ENCODE peak calls at places on chromosomes 11 and 22, in ten cellular contexts. One of them, this sample, is unnamed.

GRCh38 chr11:13534358-13534757 is 38.6 kb upstream of the PTH start:
- DNase-seq in CD4-positive, alpha-beta T cell: no peak
- DNase-seq in dorsolateral prefrontal cortex: no peak
- DNase-seq in OCI-LY7: no peak
- DNase-seq in choroid plexus epithelial cell: no peak
- DNase-seq in left ventricle myocardium inferior: no peak
- DNase-seq in foreskin fibroblast: no peak
- DNase-seq in epithelial cell of esophagus: no peak
- DNase-seq in GM23338: no peak
- DNase-seq in CD8-positive, alpha-beta T cell: no peak
- DNase-seq in this sample: no peak

GRCh38 chr11:10664005-10664404 is 29.6 kb downstream of the IRAG1 start:
- DNase-seq in GM23338: no peak
- DNase-seq in CD8-positive, alpha-beta T cell: no peak
- DNase-seq in epithelial cell of esophagus: no peak
- DNase-seq in choroid plexus epithelial cell: peak
- DNase-seq in foreskin fibroblast: no peak
- DNase-seq in CD4-positive, alpha-beta T cell: no peak
- DNase-seq in left ventricle myocardium inferior: peak
- DNase-seq in OCI-LY7: no peak
- DNase-seq in dorsolateral prefrontal cortex: no peak
- DNase-seq in this sample: no peak

GRCh38 chr22:25492162-25492561 is 72.3 kb upstream of the GRK3 start:
- DNase-seq in dorsolateral prefrontal cortex: no peak
- DNase-seq in foreskin fibroblast: no peak
- DNase-seq in CD4-positive, alpha-beta T cell: no peak
- DNase-seq in choroid plexus epithelial cell: no peak
- DNase-seq in left ventricle myocardium inferior: no peak
- DNase-seq in CD8-positive, alpha-beta T cell: no peak
- DNase-seq in epithelial cell of esophagus: no peak
- DNase-seq in OCI-LY7: no peak
- DNase-seq in GM23338: no peak
- DNase-seq in this sample: no peak

GRCh38 chr11:103892603-103893002 is 143.8 kb upstream of the DDI1 start:
- DNase-seq in foreskin fibroblast: peak
- DNase-seq in left ventricle myocardium inferior: no peak
- DNase-seq in GM23338: no peak
- DNase-seq in epithelial cell of esophagus: peak
- DNase-seq in CD8-positive, alpha-beta T cell: no peak
- DNase-seq in choroid plexus epithelial cell: peak
- DNase-seq in dorsolateral prefrontal cortex: peak
- DNase-seq in CD4-positive, alpha-beta T cell: no peak
- DNase-seq in OCI-LY7: no peak
- DNase-seq in this sample: no peak

GRCh38 chr11:10478574-10479550 is 23.8 kb downstream of the AMPD3 start:
- DNase-seq in choroid plexus epithelial cell: no peak
- DNase-seq in CD4-positive, alpha-beta T cell: no peak
- DNase-seq in foreskin fibroblast: no peak
- DNase-seq in CD8-positive, alpha-beta T cell: no peak
- DNase-seq in OCI-LY7: no peak
- DNase-seq in dorsolateral prefrontal cortex: no peak
- DNase-seq in left ventricle myocardium inferior: no peak
- DNase-seq in GM23338: no peak
- DNase-seq in epithelial cell of esophagus: no peak
- DNase-seq in this sample: no peak

GRCh38 chr11:28900427-28900826 is 792.2 kb downstream of the METTL15 start:
- DNase-seq in left ventricle myocardium inferior: no peak
- DNase-seq in CD8-positive, alpha-beta T cell: no peak
- DNase-seq in foreskin fibroblast: no peak
- DNase-seq in dorsolateral prefrontal cortex: no peak
- DNase-seq in choroid plexus epithelial cell: no peak
- DNase-seq in OCI-LY7: no peak
- DNase-seq in CD4-positive, alpha-beta T cell: no peak
- DNase-seq in GM23338: no peak
- DNase-seq in epithelial cell of esophagus: peak
- DNase-seq in this sample: no peak

GRCh38 chr11:30608534-30608933 is 22.4 kb upstream of the MPPED2 start:
- DNase-seq in choroid plexus epithelial cell: no peak
- DNase-seq in epithelial cell of esophagus: no peak
- DNase-seq in foreskin fibroblast: no peak
- DNase-seq in GM23338: peak
- DNase-seq in CD4-positive, alpha-beta T cell: no peak
- DNase-seq in OCI-LY7: no peak
- DNase-seq in dorsolateral prefrontal cortex: no peak
- DNase-seq in left ventricle myocardium inferior: no peak
- DNase-seq in CD8-positive, alpha-beta T cell: no peak
- DNase-seq in this sample: no peak

GRCh38 chr11:122082203-122082602 is 33.8 kb downstream of the BLID start:
- DNase-seq in foreskin fibroblast: peak
- DNase-seq in dorsolateral prefrontal cortex: no peak
- DNase-seq in CD4-positive, alpha-beta T cell: no peak
- DNase-seq in choroid plexus epithelial cell: peak
- DNase-seq in epithelial cell of esophagus: no peak
- DNase-seq in GM23338: no peak
- DNase-seq in CD8-positive, alpha-beta T cell: no peak
- DNase-seq in left ventricle myocardium inferior: no peak
- DNase-seq in OCI-LY7: no peak
- DNase-seq in this sample: no peak

GRCh38 chr22:26671317-26672059 is 14.1 kb downstream of the MIAT start:
- DNase-seq in GM23338: peak
- DNase-seq in epithelial cell of esophagus: peak
- DNase-seq in left ventricle myocardium inferior: no peak
- DNase-seq in foreskin fibroblast: no peak
- DNase-seq in CD4-positive, alpha-beta T cell: peak
- DNase-seq in choroid plexus epithelial cell: no peak
- DNase-seq in OCI-LY7: peak
- DNase-seq in dorsolateral prefrontal cortex: no peak
- DNase-seq in CD8-positive, alpha-beta T cell: peak
- DNase-seq in this sample: peak

GRCh38 chr22:17906978-17907730 is 117.2 kb downstream of the MICAL3 start:
- DNase-seq in CD4-positive, alpha-beta T cell: no peak
- DNase-seq in GM23338: no peak
- DNase-seq in choroid plexus epithelial cell: no peak
- DNase-seq in CD8-positive, alpha-beta T cell: no peak
- DNase-seq in foreskin fibroblast: no peak
- DNase-seq in OCI-LY7: peak
- DNase-seq in epithelial cell of esophagus: no peak
- DNase-seq in left ventricle myocardium inferior: no peak
- DNase-seq in dorsolateral prefrontal cortex: no peak
- DNase-seq in this sample: no peak

GRCh38 chr11:43943357-43943930 is 1.0 kb downstream of the C11orf96 start:
- DNase-seq in left ventricle myocardium inferior: no peak
- DNase-seq in foreskin fibroblast: peak
- DNase-seq in GM23338: no peak
- DNase-seq in choroid plexus epithelial cell: peak
- DNase-seq in OCI-LY7: no peak
- DNase-seq in CD8-positive, alpha-beta T cell: no peak
- DNase-seq in dorsolateral prefrontal cortex: no peak
- DNase-seq in epithelial cell of esophagus: peak
- DNase-seq in CD4-positive, alpha-beta T cell: no peak
- DNase-seq in this sample: no peak

GRCh38 chr11:128465946-128466688 is 121.2 kb downstream of the ETS1 start:
- DNase-seq in epithelial cell of esophagus: no peak
- DNase-seq in choroid plexus epithelial cell: no peak
- DNase-seq in OCI-LY7: no peak
- DNase-seq in CD8-positive, alpha-beta T cell: no peak
- DNase-seq in dorsolateral prefrontal cortex: no peak
- DNase-seq in left ventricle myocardium inferior: peak
- DNase-seq in GM23338: no peak
- DNase-seq in foreskin fibroblast: no peak
- DNase-seq in CD4-positive, alpha-beta T cell: no peak
- DNase-seq in this sample: no peak

GRCh38 chr11:64863381-64864060 is 14.9 kb downstream of the EHD1 start:
- DNase-seq in GM23338: no peak
- DNase-seq in epithelial cell of esophagus: no peak
- DNase-seq in choroid plexus epithelial cell: no peak
- DNase-seq in left ventricle myocardium inferior: no peak
- DNase-seq in CD8-positive, alpha-beta T cell: no peak
- DNase-seq in dorsolateral prefrontal cortex: no peak
- DNase-seq in OCI-LY7: no peak
- DNase-seq in CD4-positive, alpha-beta T cell: no peak
- DNase-seq in foreskin fibroblast: no peak
- DNase-seq in this sample: no peak

GRCh38 chr11:4183410-4184057 is 88.9 kb downstream of the RRM1 start:
- DNase-seq in CD4-positive, alpha-beta T cell: no peak
- DNase-seq in OCI-LY7: no peak
- DNase-seq in choroid plexus epithelial cell: no peak
- DNase-seq in left ventricle myocardium inferior: no peak
- DNase-seq in foreskin fibroblast: no peak
- DNase-seq in GM23338: no peak
- DNase-seq in CD8-positive, alpha-beta T cell: no peak
- DNase-seq in dorsolateral prefrontal cortex: no peak
- DNase-seq in epithelial cell of esophagus: no peak
- DNase-seq in this sample: no peak

DNA sequence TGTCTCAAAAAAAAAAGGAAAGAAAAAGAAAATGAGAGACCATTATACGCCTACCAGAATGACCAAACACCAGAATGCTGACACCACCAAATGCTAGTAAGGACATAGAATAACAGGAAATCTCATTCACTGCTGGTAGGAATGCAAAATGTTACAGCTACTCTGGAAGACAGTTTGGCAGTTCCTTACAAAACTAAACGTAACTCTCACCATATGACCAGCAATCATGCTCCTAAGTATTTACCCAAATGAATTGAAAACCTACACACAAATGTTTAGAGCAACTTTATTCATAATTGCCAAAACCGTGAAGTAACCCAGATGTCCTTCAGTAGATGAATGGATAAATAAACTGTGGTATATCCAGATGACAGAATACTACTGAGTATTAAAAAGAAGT is 7.2 kb downstream of the CHKA start:
- DNase-seq in OCI-LY7: no peak
- DNase-seq in choroid plexus epithelial cell: peak
- DNase-seq in foreskin fibroblast: peak
- DNase-seq in epithelial cell of esophagus: no peak
- DNase-seq in left ventricle myocardium inferior: no peak
- DNase-seq in GM23338: no peak
- DNase-seq in CD8-positive, alpha-beta T cell: no peak
- DNase-seq in CD4-positive, alpha-beta T cell: no peak
- DNase-seq in dorsolateral prefrontal cortex: no peak
- DNase-seq in this sample: no peak
- TF ChIP-seq CTCF in OCI-LY7: no peak
- TF ChIP-seq CTCF in choroid plexus epithelial cell: peak
- TF ChIP-seq CTCF in foreskin fibroblast: peak
- TF ChIP-seq CTCF in epithelial cell of esophagus: no peak
- TF ChIP-seq CTCF in left ventricle myocardium inferior: no peak
- TF ChIP-seq CTCF in GM23338: no peak
- TF ChIP-seq CTCF in CD8-positive, alpha-beta T cell: no peak
- TF ChIP-seq CTCF in CD4-positive, alpha-beta T cell: no peak
- TF ChIP-seq CTCF in dorsolateral prefrontal cortex: no peak
- TF ChIP-seq CTCF in this sample: no peak

DNA sequence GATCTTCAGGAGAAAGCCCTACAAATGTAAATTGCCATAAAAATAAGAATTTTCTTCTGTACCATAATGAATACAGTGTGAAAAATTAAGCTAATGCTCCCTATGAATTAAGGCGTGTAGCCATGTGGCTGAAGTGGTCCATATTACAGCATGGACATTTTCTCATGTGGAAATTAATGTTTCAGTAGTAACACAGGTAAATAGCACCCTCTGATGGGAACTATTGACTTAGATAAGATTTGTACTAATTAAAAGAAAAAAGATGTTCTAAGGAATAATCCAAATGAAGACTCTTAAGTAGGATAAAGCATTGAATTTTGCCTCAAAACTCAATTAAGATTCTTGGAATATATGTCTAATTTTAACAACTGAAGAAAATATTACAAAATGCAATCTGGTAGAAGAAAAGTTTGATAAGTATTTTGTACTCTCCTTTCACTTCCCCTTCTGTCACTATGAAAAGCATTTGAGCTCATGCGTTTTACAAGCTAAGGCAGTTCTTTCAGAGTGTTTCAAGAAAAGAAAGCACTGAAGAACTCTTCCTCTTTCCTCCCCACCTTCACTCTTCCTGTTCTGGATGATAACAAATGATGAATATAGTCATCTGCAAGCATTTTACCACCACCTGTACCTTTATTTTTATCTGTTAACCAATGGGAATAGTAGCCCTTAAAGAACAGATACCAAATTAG is 9.9 kb upstream of the OR8D2 start:
- DNase-seq in CD4-positive, alpha-beta T cell: no peak
- DNase-seq in foreskin fibroblast: peak
- DNase-seq in CD8-positive, alpha-beta T cell: no peak
- DNase-seq in GM23338: peak
- DNase-seq in epithelial cell of esophagus: peak
- DNase-seq in left ventricle myocardium inferior: no peak
- DNase-seq in choroid plexus epithelial cell: peak
- DNase-seq in OCI-LY7: peak
- DNase-seq in dorsolateral prefrontal cortex: no peak
- DNase-seq in this sample: peak
- TF ChIP-seq CTCF in CD4-positive, alpha-beta T cell: no peak
- TF ChIP-seq CTCF in foreskin fibroblast: no peak
- TF ChIP-seq CTCF in CD8-positive, alpha-beta T cell: no peak
- TF ChIP-seq CTCF in GM23338: peak
- TF ChIP-seq CTCF in epithelial cell of esophagus: no peak
- TF ChIP-seq CTCF in left ventricle myocardium inferior: no peak
- TF ChIP-seq CTCF in choroid plexus epithelial cell: peak
- TF ChIP-seq CTCF in OCI-LY7: peak
- TF ChIP-seq CTCF in dorsolateral prefrontal cortex: peak
- TF ChIP-seq CTCF in this sample: no peak

GRCh38 chr11:130904380-130904779 is 11.9 kb downstream of the SNX19 start:
- DNase-seq in choroid plexus epithelial cell: peak
- DNase-seq in left ventricle myocardium inferior: no peak
- DNase-seq in GM23338: peak
- DNase-seq in foreskin fibroblast: no peak
- DNase-seq in CD8-positive, alpha-beta T cell: no peak
- DNase-seq in epithelial cell of esophagus: peak
- DNase-seq in OCI-LY7: no peak
- DNase-seq in CD4-positive, alpha-beta T cell: no peak
- DNase-seq in dorsolateral prefrontal cortex: no peak
- DNase-seq in this sample: no peak
- TF ChIP-seq CTCF in choroid plexus epithelial cell: peak
- TF ChIP-seq CTCF in left ventricle myocardium inferior: peak
- TF ChIP-seq CTCF in GM23338: peak
- TF ChIP-seq CTCF in foreskin fibroblast: peak
- TF ChIP-seq CTCF in CD8-positive, alpha-beta T cell: no peak
- TF ChIP-seq CTCF in epithelial cell of esophagus: peak
- TF ChIP-seq CTCF in OCI-LY7: peak
- TF ChIP-seq CTCF in CD4-positive, alpha-beta T cell: no peak
- TF ChIP-seq CTCF in dorsolateral prefrontal cortex: peak
- TF ChIP-seq CTCF in this sample: no peak

DNA sequence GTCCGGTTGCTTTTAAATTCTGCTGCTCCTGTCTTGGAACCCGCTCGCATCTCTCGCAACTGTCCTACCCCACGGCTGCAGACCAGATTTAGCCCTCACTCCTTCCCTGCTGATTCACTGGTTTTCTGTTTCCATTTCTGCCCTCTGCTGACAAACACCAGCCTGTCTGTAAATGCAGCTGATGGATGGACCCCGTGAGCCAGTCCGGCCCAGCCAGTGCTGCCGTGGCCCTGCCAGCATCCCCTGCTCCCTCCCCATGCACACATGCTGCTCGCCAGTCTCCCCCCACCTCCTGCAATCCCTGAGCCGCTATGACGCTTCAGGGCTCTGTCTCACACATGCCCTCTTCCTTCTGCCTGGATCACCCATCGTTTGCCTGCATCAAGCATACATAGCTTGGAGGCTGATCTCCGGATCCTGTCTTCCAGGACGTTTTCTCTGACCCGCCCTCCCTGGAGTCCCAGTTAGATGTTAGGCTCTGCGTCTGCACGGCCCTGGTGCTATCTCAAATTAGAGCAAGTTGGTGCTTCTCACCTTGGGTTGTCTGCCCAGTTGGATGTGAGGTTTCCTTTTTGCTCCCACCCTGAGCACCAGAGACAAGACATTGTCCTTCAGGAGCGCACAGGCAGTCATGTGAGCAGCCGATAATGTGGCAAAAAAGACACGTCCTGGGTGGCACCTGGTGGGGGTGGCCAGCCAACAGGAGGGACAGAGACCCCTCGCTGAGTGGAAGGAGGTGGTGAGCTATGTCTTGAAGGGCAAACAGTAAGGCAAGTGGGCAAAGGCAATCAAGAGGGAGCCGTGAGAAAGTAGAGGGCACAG is 4.3 kb upstream of the ACR start:
- DNase-seq in OCI-LY7: no peak
- DNase-seq in choroid plexus epithelial cell: peak
- DNase-seq in CD8-positive, alpha-beta T cell: no peak
- DNase-seq in left ventricle myocardium inferior: peak
- DNase-seq in dorsolateral prefrontal cortex: peak
- DNase-seq in epithelial cell of esophagus: no peak
- DNase-seq in CD4-positive, alpha-beta T cell: no peak
- DNase-seq in GM23338: no peak
- DNase-seq in foreskin fibroblast: peak
- DNase-seq in this sample: no peak
- TF ChIP-seq CTCF in OCI-LY7: no peak
- TF ChIP-seq CTCF in choroid plexus epithelial cell: peak
- TF ChIP-seq CTCF in CD8-positive, alpha-beta T cell: no peak
- TF ChIP-seq CTCF in left ventricle myocardium inferior: no peak
- TF ChIP-seq CTCF in dorsolateral prefrontal cortex: peak
- TF ChIP-seq CTCF in epithelial cell of esophagus: no peak
- TF ChIP-seq CTCF in CD4-positive, alpha-beta T cell: no peak
- TF ChIP-seq CTCF in GM23338: no peak
- TF ChIP-seq CTCF in foreskin fibroblast: no peak
- TF ChIP-seq CTCF in this sample: no peak

This sample was measured in GM20000.